ENCODE peak calls at places on chromosomes 13 and 19, in four cellular contexts. One of them, this sample, is unnamed.

GRCh38 chr19:806815-807421 is 9.7 kb downstream of the PTBP1 start:
- DNase-seq in GM12878: no peak
- DNase-seq in HepG2: no peak
- DNase-seq in K562: peak
- DNase-seq in this sample: no peak

GRCh38 chr19:7099597-7099921 is 30.1 kb downstream of the ZNF557 start:
- DNase-seq in GM12878: no peak
- DNase-seq in HepG2: no peak
- DNase-seq in K562: no peak
- DNase-seq in this sample: peak

GRCh38 chr13:97849305-97849704 is 104.2 kb upstream of the IPO5 start:
- DNase-seq in GM12878: peak
- DNase-seq in HepG2: peak
- DNase-seq in K562: peak
- DNase-seq in this sample: no peak

GRCh38 chr13:24116103-24116502 is 44.4 kb upstream of the SPATA13 start:
- DNase-seq in HepG2: no peak
- DNase-seq in K562: no peak
- DNase-seq in GM12878: no peak
- DNase-seq in this sample: no peak

GRCh38 chr19:51784922-51785690 is 9.9 kb upstream of the FPR3 start:
- DNase-seq in HepG2: no peak
- DNase-seq in K562: no peak
- DNase-seq in GM12878: peak
- DNase-seq in this sample: no peak

GRCh38 chr13:75666646-75667351 is 30.7 kb downstream of the LMO7 start:
- DNase-seq in K562: no peak
- DNase-seq in HepG2: no peak
- DNase-seq in GM12878: no peak
- DNase-seq in this sample: no peak

GRCh38 chr19:2848625-2849024 is 7.3 kb downstream of the ZNF555 start:
- DNase-seq in K562: no peak
- DNase-seq in GM12878: no peak
- DNase-seq in HepG2: no peak
- DNase-seq in this sample: no peak

GRCh38 chr13:80742027-80742426 is 401.1 kb upstream of the SPRY2 start:
- DNase-seq in HepG2: no peak
- DNase-seq in K562: no peak
- DNase-seq in GM12878: no peak
- DNase-seq in this sample: no peak

GRCh38 chr19:8655340-8655709 is 24.9 kb downstream of the NFILZ start:
- DNase-seq in HepG2: no peak
- DNase-seq in GM12878: no peak
- DNase-seq in K562: no peak
- DNase-seq in this sample: no peak

GRCh38 chr19:2426661-2427322 is 594 bp downstream of the TIMM13 start:
- DNase-seq in K562: peak
- DNase-seq in HepG2: peak
- DNase-seq in GM12878: no peak
- DNase-seq in this sample: peak

GRCh38 chr13:70967564-70967963 is 859.3 kb upstream of the KLHL1 start:
- DNase-seq in GM12878: no peak
- DNase-seq in K562: no peak
- DNase-seq in HepG2: no peak
- DNase-seq in this sample: no peak

GRCh38 chr19:43755256-43755801 is 567 bp upstream of the SMG9 start:
- DNase-seq in GM12878: no peak
- DNase-seq in HepG2: no peak
- DNase-seq in K562: peak
- DNase-seq in this sample: peak

GRCh38 chr19:51327066-51327985 is 14.6 kb downstream of the VSIG10L start:
- DNase-seq in HepG2: peak
- DNase-seq in K562: peak
- DNase-seq in GM12878: no peak
- DNase-seq in this sample: peak

GRCh38 chr19:10767726-10768125 is 49.8 kb downstream of the DNM2 start:
- DNase-seq in K562: no peak
- DNase-seq in GM12878: no peak
- DNase-seq in HepG2: no peak
- DNase-seq in this sample: no peak

GRCh38 chr13:22063416-22064124 is 392.7 kb downstream of the FGF9 start:
- DNase-seq in GM12878: no peak
- DNase-seq in K562: no peak
- DNase-seq in HepG2: no peak
- DNase-seq in this sample: no peak

GRCh38 chr13:43377955-43378354 is 354.6 kb downstream of the DNAJC15 start:
- DNase-seq in K562: no peak
- DNase-seq in HepG2: no peak
- DNase-seq in GM12878: no peak
- DNase-seq in this sample: no peak

GRCh38 chr13:110042253-110042652 is 255.9 kb upstream of the IRS2 start:
- DNase-seq in GM12878: no peak
- DNase-seq in HepG2: no peak
- DNase-seq in K562: no peak
- DNase-seq in this sample: no peak

GRCh38 chr19:45423589-45424190 is at the start of gene ERCC1:
- DNase-seq in K562: peak
- DNase-seq in HepG2: peak
- DNase-seq in GM12878: peak
- DNase-seq in this sample: peak

GRCh38 chr19:15551183-15552004 is 43.1 kb downstream of the CYP4F22 start:
- DNase-seq in K562: peak
- DNase-seq in GM12878: no peak
- DNase-seq in HepG2: peak
- DNase-seq in this sample: peak

GRCh38 chr19:43711751-43712355 is 4.0 kb upstream of the IRGC start:
- DNase-seq in K562: no peak
- DNase-seq in GM12878: no peak
- DNase-seq in HepG2: no peak
- DNase-seq in this sample: no peak

GRCh38 chr19:43526884-43527859 is at the start of gene ETHE1:
- DNase-seq in HepG2: peak
- DNase-seq in K562: peak
- DNase-seq in GM12878: no peak
- DNase-seq in this sample: peak

GRCh38 chr13:88022826-88023225 is 351.7 kb downstream of the SLITRK5 start:
- DNase-seq in K562: no peak
- DNase-seq in GM12878: no peak
- DNase-seq in HepG2: no peak
- DNase-seq in this sample: no peak

GRCh38 chr13:21453352-21454089 is 5.6 kb downstream of the ZDHHC20 start:
- DNase-seq in GM12878: no peak
- DNase-seq in HepG2: peak
- DNase-seq in K562: no peak
- DNase-seq in this sample: no peak

GRCh38 chr19:48174445-48175030 is 4.1 kb downstream of the ZSWIM9 start:
- DNase-seq in HepG2: no peak
- DNase-seq in GM12878: no peak
- DNase-seq in K562: no peak
- DNase-seq in this sample: no peak

GRCh38 chr19:35038623-35039512 is 2.7 kb upstream of the HPN start:
- DNase-seq in GM12878: no peak
- DNase-seq in K562: no peak
- DNase-seq in HepG2: no peak
- DNase-seq in this sample: no peak

GRCh38 chr13:27053902-27054595 is 117.6 kb downstream of the USP12 start:
- DNase-seq in HepG2: no peak
- DNase-seq in GM12878: no peak
- DNase-seq in K562: no peak
- DNase-seq in this sample: no peak

GRCh38 chr13:47678201-47678963 is 322.7 kb downstream of the SUCLA2 start:
- DNase-seq in K562: no peak
- DNase-seq in GM12878: no peak
- DNase-seq in HepG2: no peak
- DNase-seq in this sample: no peak

GRCh38 chr13:94154362-94154761 is 325.1 kb downstream of the DCT start:
- DNase-seq in K562: no peak
- DNase-seq in GM12878: no peak
- DNase-seq in HepG2: peak
- DNase-seq in this sample: no peak

GRCh38 chr13:35107535-35107934 is 165.5 kb downstream of the NBEA start:
- DNase-seq in K562: no peak
- DNase-seq in GM12878: no peak
- DNase-seq in HepG2: no peak
- DNase-seq in this sample: no peak

GRCh38 chr13:51370116-51370515 is 30.6 kb downstream of the SERPINE3 start:
- DNase-seq in HepG2: no peak
- DNase-seq in K562: no peak
- DNase-seq in GM12878: no peak
- DNase-seq in this sample: no peak

GRCh38 chr13:21657538-21657937 is 13.3 kb upstream of the FGF9 start:
- DNase-seq in HepG2: no peak
- DNase-seq in K562: no peak
- DNase-seq in GM12878: no peak
- DNase-seq in this sample: no peak

GRCh38 chr19:2341247-2341705 is 12.8 kb downstream of the SPPL2B start:
- DNase-seq in HepG2: no peak
- DNase-seq in GM12878: no peak
- DNase-seq in K562: peak
- DNase-seq in this sample: no peak

GRCh38 chr19:40321076-40321475 is 27.1 kb downstream of the C19orf47 start:
- DNase-seq in GM12878: no peak
- DNase-seq in K562: no peak
- DNase-seq in HepG2: no peak
- DNase-seq in this sample: no peak

GRCh38 chr19:40320558-40320935 is 27.6 kb downstream of the C19orf47 start:
- DNase-seq in GM12878: no peak
- DNase-seq in HepG2: no peak
- DNase-seq in K562: no peak
- DNase-seq in this sample: no peak

GRCh38 chr19:40322951-40323615 is 25.1 kb downstream of the C19orf47 start:
- DNase-seq in K562: no peak
- DNase-seq in GM12878: no peak
- DNase-seq in HepG2: no peak
- DNase-seq in this sample: no peak

GRCh38 chr19:40322271-40322610 is 26.0 kb downstream of the C19orf47 start:
- DNase-seq in GM12878: no peak
- DNase-seq in HepG2: no peak
- DNase-seq in K562: no peak
- DNase-seq in this sample: no peak

GRCh38 chr19:40321566-40322270 is 26.5 kb downstream of the C19orf47 start:
- DNase-seq in HepG2: no peak
- DNase-seq in GM12878: no peak
- DNase-seq in K562: no peak
- DNase-seq in this sample: no peak
- TF ChIP-seq TCF7 in HepG2: no peak
- TF ChIP-seq TCF7 in GM12878: no peak
- TF ChIP-seq TCF7 in K562: no peak
- TF ChIP-seq TCF7 in this sample: no peak

DNA sequence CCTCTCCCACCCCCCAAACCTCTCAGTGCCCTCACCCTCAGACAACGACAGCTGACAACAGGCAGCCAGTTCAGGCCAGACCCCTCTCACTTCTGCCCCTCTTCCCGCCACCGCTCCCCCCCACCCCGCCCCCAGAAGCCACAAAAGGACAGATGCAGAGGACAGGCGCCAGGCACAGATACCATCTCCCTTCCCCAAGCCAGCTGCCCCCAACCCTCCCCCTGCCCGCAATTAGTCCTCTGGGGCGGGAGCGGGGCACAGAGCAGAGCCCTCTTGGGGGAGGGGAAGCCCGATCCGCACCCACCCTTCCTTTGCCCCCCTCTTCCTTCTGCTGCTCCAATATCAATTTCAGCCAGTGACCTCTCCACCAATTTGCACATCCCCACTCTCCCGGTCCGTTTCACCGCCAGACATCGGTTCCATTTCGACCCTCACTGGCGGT is 585 bp upstream of the SHD start:
- DNase-seq in HepG2: no peak
- DNase-seq in K562: no peak
- DNase-seq in GM12878: no peak
- DNase-seq in this sample: no peak
- TF ChIP-seq TCF7 in HepG2: no peak
- TF ChIP-seq TCF7 in K562: no peak
- TF ChIP-seq TCF7 in GM12878: no peak
- TF ChIP-seq TCF7 in this sample: no peak

GRCh38 chr13:32176696-32177095 is 138.5 kb downstream of the ZAR1L start:
- DNase-seq in K562: no peak
- DNase-seq in HepG2: no peak
- DNase-seq in GM12878: no peak
- DNase-seq in this sample: no peak

GRCh38 chr13:32175943-32176342 is 139.2 kb downstream of the ZAR1L start:
- DNase-seq in HepG2: peak
- DNase-seq in K562: no peak
- DNase-seq in GM12878: no peak
- DNase-seq in this sample: no peak

GRCh38 chr13:32175307-32175706 is 139.9 kb downstream of the ZAR1L start:
- DNase-seq in K562: peak
- DNase-seq in GM12878: no peak
- DNase-seq in HepG2: no peak
- DNase-seq in this sample: no peak

GRCh38 chr13:32170841-32171240 is 139.3 kb downstream of the FRY start:
- DNase-seq in GM12878: no peak
- DNase-seq in HepG2: no peak
- DNase-seq in K562: no peak
- DNase-seq in this sample: no peak

DNA sequence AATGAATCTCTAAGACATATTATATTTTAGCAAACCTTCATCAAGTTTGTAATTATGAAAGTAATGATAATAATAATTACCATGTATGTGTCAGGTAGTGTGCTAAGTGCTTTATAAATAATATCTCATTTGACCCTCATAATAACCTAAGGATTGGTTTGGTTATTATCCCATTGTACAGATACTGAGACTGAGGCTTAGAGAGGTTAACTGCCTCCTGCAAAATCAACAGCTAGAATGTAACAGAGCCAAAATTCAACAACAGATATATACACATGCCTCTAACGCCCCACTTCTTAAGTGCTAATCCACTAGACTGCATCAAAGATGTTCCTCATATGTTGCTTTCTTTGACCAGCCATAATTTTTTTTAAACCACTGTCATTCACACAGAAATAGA is 140.8 kb downstream of the ZAR1L start:
- DNase-seq in K562: no peak
- DNase-seq in HepG2: no peak
- DNase-seq in GM12878: no peak
- DNase-seq in this sample: no peak
- TF ChIP-seq TCF7 in K562: no peak
- TF ChIP-seq TCF7 in HepG2: no peak
- TF ChIP-seq TCF7 in GM12878: no peak
- TF ChIP-seq TCF7 in this sample: no peak

GRCh38 chr19:12778020-12778904 is 2.9 kb upstream of the HOOK2 start:
- DNase-seq in K562: no peak
- DNase-seq in HepG2: no peak
- DNase-seq in GM12878: no peak
- DNase-seq in this sample: peak
- TF ChIP-seq TCF7 in K562: no peak
- TF ChIP-seq TCF7 in HepG2: no peak
- TF ChIP-seq TCF7 in GM12878: no peak
- TF ChIP-seq TCF7 in this sample: no peak

DNA sequence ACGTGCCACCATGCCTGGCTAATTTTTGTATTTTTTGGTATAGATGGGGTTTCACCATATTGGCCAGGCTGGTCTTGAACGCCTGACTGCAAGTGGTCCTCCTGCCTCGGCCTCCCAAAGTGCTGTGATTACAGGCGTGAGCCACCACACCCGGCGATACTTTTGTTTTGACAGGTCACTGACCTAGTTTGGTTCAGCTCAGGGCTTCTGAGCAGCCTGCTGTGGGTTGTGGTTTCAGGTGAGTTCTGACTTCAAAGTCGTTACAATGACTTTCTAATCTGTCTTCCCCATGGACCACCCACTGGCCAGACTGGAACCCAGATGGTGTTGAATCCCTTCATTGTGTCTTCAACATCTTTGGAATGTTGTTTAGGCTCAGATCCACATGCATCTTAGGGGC is 73.8 kb downstream of the TRPM4 start:
- DNase-seq in HepG2: no peak
- DNase-seq in GM12878: peak
- DNase-seq in K562: no peak
- DNase-seq in this sample: no peak
- TF ChIP-seq TCF7 in HepG2: no peak
- TF ChIP-seq TCF7 in GM12878: peak
- TF ChIP-seq TCF7 in K562: no peak
- TF ChIP-seq TCF7 in this sample: no peak

This sample was measured in WTC11.